ENCODE peak calls at places on chromosomes 7 and 10, in four cellular contexts. One of them, this sample, is unnamed.

GRCh38 chr10:129415261-129416135 is 51.5 kb upstream of the MGMT start:
- DNase-seq in ovary: no peak
- DNase-seq in BJ: no peak
- DNase-seq in activated CD4-positive, CD25-positive, alpha-beta regulatory T cell treated with anti-CD3 and anti-CD28 coated beads, Interleukin-2, amount 50 U/mL, for 72 hours: no peak
- DNase-seq in this sample: no peak

GRCh38 chr7:91826377-91826776 is 54.1 kb downstream of the MTERF1 start:
- DNase-seq in ovary: no peak
- DNase-seq in BJ: no peak
- DNase-seq in activated CD4-positive, CD25-positive, alpha-beta regulatory T cell treated with anti-CD3 and anti-CD28 coated beads, Interleukin-2, amount 50 U/mL, for 72 hours: no peak
- DNase-seq in this sample: no peak

GRCh38 chr7:153567426-153567825 is 484.8 kb upstream of the DPP6 start:
- DNase-seq in ovary: no peak
- DNase-seq in BJ: no peak
- DNase-seq in activated CD4-positive, CD25-positive, alpha-beta regulatory T cell treated with anti-CD3 and anti-CD28 coated beads, Interleukin-2, amount 50 U/mL, for 72 hours: no peak
- DNase-seq in this sample: no peak

GRCh38 chr10:102300289-102300843 is 55.0 kb downstream of the GBF1 start:
- DNase-seq in ovary: no peak
- DNase-seq in BJ: peak; percentile 66
- DNase-seq in activated CD4-positive, CD25-positive, alpha-beta regulatory T cell treated with anti-CD3 and anti-CD28 coated beads, Interleukin-2, amount 50 U/mL, for 72 hours: no peak
- DNase-seq in this sample: no peak

GRCh38 chr10:101018600-101019439 is 12.1 kb downstream of the PDZD7 start:
- DNase-seq in ovary: peak; percentile 78
- DNase-seq in BJ: no peak
- DNase-seq in activated CD4-positive, CD25-positive, alpha-beta regulatory T cell treated with anti-CD3 and anti-CD28 coated beads, Interleukin-2, amount 50 U/mL, for 72 hours: peak; percentile 80
- DNase-seq in this sample: peak; percentile 79

GRCh38 chr10:15200626-15201025 is 32.1 kb upstream of the NMT2 start:
- DNase-seq in ovary: no peak
- DNase-seq in BJ: peak; percentile 76
- DNase-seq in activated CD4-positive, CD25-positive, alpha-beta regulatory T cell treated with anti-CD3 and anti-CD28 coated beads, Interleukin-2, amount 50 U/mL, for 72 hours: no peak
- DNase-seq in this sample: no peak

GRCh38 chr7:106813705-106814305 is 51.3 kb upstream of the PIK3CG start:
- DNase-seq in ovary: no peak
- DNase-seq in BJ: no peak
- DNase-seq in activated CD4-positive, CD25-positive, alpha-beta regulatory T cell treated with anti-CD3 and anti-CD28 coated beads, Interleukin-2, amount 50 U/mL, for 72 hours: no peak
- DNase-seq in this sample: no peak

GRCh38 chr7:74501298-74501697 is 47.6 kb downstream of the GTF2IRD1 start:
- DNase-seq in ovary: no peak
- DNase-seq in BJ: no peak
- DNase-seq in activated CD4-positive, CD25-positive, alpha-beta regulatory T cell treated with anti-CD3 and anti-CD28 coated beads, Interleukin-2, amount 50 U/mL, for 72 hours: no peak
- DNase-seq in this sample: no peak

This sample was measured in K562.